ENCODE peak calls at places on chromosomes 3 and 15, in nine cellular contexts. O is psoas muscle; D is dorsolateral prefrontal cortex; G is right lobe of liver; W is fibroblast of the aortic adventitia; Z is CD4-positive, alpha-beta T cell; S is RWPE1; U is OCI-LY7; M is body of pancreas. P is an unnamed sample.

GRCh38 chr15:50945725-50946124 is 37.2 kb downstream of the AP4E1 start:
- DNase-seq in Z (no peak), S (no peak), D (no peak), M (no peak), W (peak), U (no peak), O (no peak), G (no peak), P (no peak)

GRCh38 chr3:186534113-186534669 is 10.0 kb downstream of the CRYGS start:
- DNase-seq in W (no peak), S (no peak), M (no peak), G (no peak), O (no peak), U (peak), Z (no peak), D (no peak), P (no peak)

GRCh38 chr3:46239301-46239938 is 2.8 kb upstream of the CCR3 start:
- DNase-seq in D (no peak), S (peak), O (no peak), Z (no peak), W (no peak), M (no peak), G (no peak), U (no peak), P (no peak)

GRCh38 chr3:50167069-50167781 is 12.1 kb downstream of the SEMA3F start:
- DNase-seq in W (no peak), Z (no peak), O (no peak), S (peak), D (no peak), M (no peak), G (no peak), U (no peak), P (no peak)

GRCh38 chr15:25670025-25670554 is 193.0 kb downstream of the ATP10A start:
- DNase-seq in U (no peak), D (peak), S (no peak), W (peak), O (peak), M (peak), G (no peak), Z (no peak), P (peak)

GRCh38 chr15:38474155-38474757 is 20.3 kb downstream of the FAM98B start:
- DNase-seq in U (peak), D (no peak), M (peak), Z (peak), O (no peak), W (peak), S (peak), G (no peak), P (no peak)

GRCh38 chr3:127658234-127658633 is 14.5 kb upstream of the ABTB1 start:
- DNase-seq in Z (no peak), D (no peak), U (no peak), G (no peak), S (no peak), W (no peak), O (no peak), M (no peak), P (no peak)

GRCh38 chr3:48952510-48953118 is 34.0 kb downstream of the ARIH2 start:
- DNase-seq in W (peak), S (no peak), M (peak), Z (peak), D (no peak), U (peak), O (no peak), G (peak), P (peak)

GRCh38 chr3:27659279-27660021 is 62.7 kb downstream of the EOMES start:
- DNase-seq in S (peak), G (peak), O (peak), U (peak), M (peak), D (no peak), W (peak), Z (peak), P (peak)

GRCh38 chr3:45130476-45130875 is 15.7 kb downstream of the CDCP1 start:
- DNase-seq in G (no peak), M (no peak), O (no peak), W (no peak), S (no peak), Z (no peak), D (no peak), U (no peak), P (no peak)

GRCh38 chr3:49668861-49669260 is 5.3 kb upstream of the APEH start:
- DNase-seq in O (no peak), D (no peak), Z (no peak), W (peak), G (peak), U (no peak), S (peak), M (no peak), P (no peak)

GRCh38 chr3:2535206-2535605 is 436.5 kb downstream of the CNTN4 start:
- DNase-seq in G (no peak), U (no peak), O (no peak), M (no peak), W (no peak), D (no peak), S (no peak), Z (no peak), P (no peak)

GRCh38 chr3:119597548-119598288 is at the start of gene PLA1A:
- DNase-seq in W (peak), U (no peak), M (peak), G (no peak), O (no peak), D (no peak), S (no peak), Z (no peak), P (no peak)

GRCh38 chr3:190120161-190121060 is at the start of gene P3H2:
- DNase-seq in O (peak), S (peak), U (no peak), G (peak), W (peak), M (peak), D (peak), Z (no peak), P (peak)

GRCh38 chr3:10721101-10721500 is 94.9 kb upstream of the SLC6A11 start:
- DNase-seq in U (no peak), D (no peak), O (no peak), G (no peak), M (no peak), W (no peak), Z (no peak), S (no peak), P (no peak)

GRCh38 chr3:58291671-58292338 is 14.2 kb upstream of the RPP14 start:
- DNase-seq in U (no peak), W (no peak), D (no peak), G (no peak), Z (no peak), S (no peak), M (no peak), O (no peak), P (no peak)

GRCh38 chr3:58285334-58285733 is 20.7 kb upstream of the RPP14 start:
- DNase-seq in S (no peak), Z (no peak), G (no peak), W (no peak), M (no peak), D (no peak), U (no peak), O (no peak), P (no peak)

GRCh38 chr3:58287354-58287753 is 18.7 kb upstream of the RPP14 start:
- DNase-seq in O (no peak), U (no peak), G (no peak), M (no peak), W (no peak), Z (no peak), D (peak), S (no peak), P (no peak)

GRCh38 chr3:58292866-58293265 is 13.2 kb upstream of the RPP14 start:
- DNase-seq in S (no peak), G (no peak), W (no peak), O (no peak), M (no peak), U (no peak), D (no peak), Z (no peak), P (no peak)

GRCh38 chr3:58288011-58288728 is 17.9 kb upstream of the RPP14 start:
- DNase-seq in Z (no peak), O (no peak), S (no peak), D (no peak), U (no peak), G (no peak), W (no peak), M (no peak), P (no peak)
- TF ChIP-seq CTCF in Z (no peak), O (peak), S (no peak), D (peak), U (peak), G (no peak), W (peak), M (no peak), P (no peak)

GRCh38 chr3:57952651-57953050 is 55.6 kb upstream of the FLNB start:
- DNase-seq in W (no peak), G (no peak), S (no peak), O (no peak), D (no peak), Z (no peak), U (no peak), M (no peak), P (no peak)
- TF ChIP-seq CTCF in W (no peak), G (no peak), S (no peak), O (no peak), D (no peak), Z (no peak), U (no peak), M (no peak), P (no peak)

DNA sequence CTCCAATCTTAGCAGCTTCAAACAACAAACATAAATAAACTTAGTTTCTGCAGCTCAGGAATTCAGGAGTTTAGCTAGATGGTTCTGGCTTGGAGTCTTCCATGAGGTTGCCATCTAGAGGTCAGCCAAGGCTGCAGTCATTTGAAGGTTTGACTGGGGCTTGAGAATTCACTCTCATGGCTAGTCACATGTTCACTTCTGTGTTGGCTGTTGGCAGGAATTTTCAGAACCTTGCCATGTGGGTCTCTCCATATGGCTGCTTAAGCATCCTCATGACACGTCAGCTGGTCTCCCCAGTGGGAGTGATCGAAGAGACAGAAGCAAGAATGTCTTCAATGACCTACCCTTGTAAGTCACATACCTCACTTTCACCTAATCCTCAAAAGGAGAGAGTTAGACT is 269.2 kb upstream of the CNTN3 start:
- DNase-seq in Z (no peak), D (no peak), M (peak), U (no peak), S (no peak), G (no peak), W (peak), O (no peak), P (no peak)
- TF ChIP-seq CTCF in Z (no peak), D (no peak), M (peak), U (peak), S (no peak), G (peak), W (peak), O (no peak), P (peak)

DNA sequence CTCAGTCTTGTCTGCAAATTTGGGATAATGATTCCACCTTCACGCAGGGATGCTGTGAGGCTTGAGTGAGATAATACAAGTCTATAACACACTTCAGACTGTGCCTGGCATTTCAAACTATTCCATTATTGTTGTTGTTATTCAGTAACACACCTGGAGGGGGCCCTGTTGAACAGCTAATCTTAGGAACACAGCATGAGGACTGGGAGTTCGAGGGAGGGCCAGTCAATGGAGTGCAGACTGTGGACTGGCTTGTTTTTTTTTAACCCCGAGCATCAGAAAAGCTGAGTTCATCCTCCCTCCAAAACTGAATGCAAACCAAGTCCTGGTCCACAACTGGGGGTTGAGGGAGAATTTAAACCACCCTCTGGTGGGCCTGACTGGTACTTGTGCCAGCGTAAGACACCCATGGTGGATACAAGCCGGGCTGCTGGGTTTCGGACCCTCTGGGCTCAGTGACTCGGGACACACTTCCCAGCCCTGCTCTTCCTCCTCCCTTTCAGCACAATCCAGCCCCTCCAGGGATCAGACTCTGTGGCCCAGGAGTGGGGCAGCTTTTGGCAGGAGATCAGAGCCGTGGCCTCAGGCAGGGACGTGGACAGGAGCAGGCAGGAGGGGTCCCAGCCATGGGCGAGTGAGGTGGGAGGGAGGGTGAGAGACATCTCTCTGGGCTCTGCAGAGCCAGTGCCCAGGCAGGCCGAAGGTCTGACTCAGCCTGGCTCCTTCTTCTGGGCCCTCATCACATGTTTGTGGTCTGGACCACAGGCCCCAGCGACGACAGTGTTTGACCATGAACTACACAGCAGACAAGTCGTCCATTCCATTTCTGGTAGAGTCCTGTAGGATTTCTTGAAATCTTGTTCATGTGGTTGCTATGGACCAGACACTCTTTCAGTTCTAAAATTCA is 36.3 kb upstream of the MEX3B start:
- DNase-seq in G (no peak), M (no peak), S (no peak), D (no peak), O (no peak), W (peak), U (no peak), Z (no peak), P (no peak)
- TF ChIP-seq CTCF in G (no peak), M (no peak), S (no peak), D (no peak), O (no peak), W (no peak), U (peak), Z (no peak), P (peak)

GRCh38 chr15:100853676-100854440 is 25.8 kb upstream of the ALDH1A3 start:
- DNase-seq in U (no peak), W (no peak), Z (no peak), O (no peak), D (no peak), M (no peak), G (no peak), S (no peak), P (no peak)
- TF ChIP-seq CTCF in U (no peak), W (no peak), Z (no peak), O (no peak), D (no peak), M (no peak), G (no peak), S (no peak), P (no peak)